ENCODE peak calls at places on chromosomes 16 and 17, in four cellular contexts. One of them, this sample, is unnamed.

GRCh38 chr16:49484454-49484853 is 110.8 kb downstream of the C16orf78 start:
- DNase-seq in AG04450: no peak
- DNase-seq in tibial nerve: peak
- DNase-seq in AG10803: no peak
- DNase-seq in this sample: peak

GRCh38 chr17:17947309-17947708 is 24.9 kb downstream of the TOM1L2 start:
- DNase-seq in AG04450: no peak
- DNase-seq in tibial nerve: no peak
- DNase-seq in AG10803: no peak
- DNase-seq in this sample: no peak

GRCh38 chr16:26149661-26150060 is 457.9 kb downstream of the HS3ST4 start:
- DNase-seq in AG04450: no peak
- DNase-seq in tibial nerve: no peak
- DNase-seq in AG10803: no peak
- DNase-seq in this sample: no peak

GRCh38 chr17:29091591-29092291 is 48.8 kb downstream of the PIPOX start:
- DNase-seq in AG04450: no peak
- DNase-seq in tibial nerve: no peak
- DNase-seq in AG10803: no peak
- DNase-seq in this sample: no peak

GRCh38 chr17:14910916-14911315 is 354.2 kb downstream of the PMP22 start:
- DNase-seq in AG04450: no peak
- DNase-seq in tibial nerve: no peak
- DNase-seq in AG10803: no peak
- DNase-seq in this sample: no peak

GRCh38 chr16:10971560-10971961 is 27.2 kb downstream of the CLEC16A start:
- DNase-seq in AG04450: peak
- DNase-seq in tibial nerve: peak
- DNase-seq in AG10803: peak
- DNase-seq in this sample: peak

GRCh38 chr17:1002771-1003555 is 6.0 kb downstream of the TIMM22 start:
- DNase-seq in AG04450: peak
- DNase-seq in tibial nerve: no peak
- DNase-seq in AG10803: peak
- DNase-seq in this sample: peak

GRCh38 chr16:24686678-24687077 is 42.8 kb upstream of the TNRC6A start:
- DNase-seq in AG04450: no peak
- DNase-seq in tibial nerve: no peak
- DNase-seq in AG10803: no peak
- DNase-seq in this sample: no peak

GRCh38 chr16:4693956-4694663 is 748 bp downstream of the NUDT16L1 start:
- DNase-seq in AG04450: peak
- DNase-seq in tibial nerve: no peak
- DNase-seq in AG10803: peak
- DNase-seq in this sample: peak

GRCh38 chr17:34235389-34236028 is 19.6 kb upstream of the CCL2 start:
- DNase-seq in AG04450: no peak
- DNase-seq in tibial nerve: peak
- DNase-seq in AG10803: no peak
- DNase-seq in this sample: no peak

GRCh38 chr17:10614536-10615155 is 42.5 kb downstream of the MYH3 start:
- DNase-seq in AG04450: peak
- DNase-seq in tibial nerve: no peak
- DNase-seq in AG10803: peak
- DNase-seq in this sample: peak

GRCh38 chr17:16444258-16444886 is 29.0 kb downstream of the TRPV2 start:
- DNase-seq in AG04450: no peak
- DNase-seq in tibial nerve: no peak
- DNase-seq in AG10803: no peak
- DNase-seq in this sample: no peak

GRCh38 chr17:16442141-16442540 is 26.8 kb downstream of the TRPV2 start:
- DNase-seq in AG04450: no peak
- DNase-seq in tibial nerve: no peak
- DNase-seq in AG10803: peak
- DNase-seq in this sample: peak

GRCh38 chr17:16440814-16441629 is 25.7 kb downstream of the TRPV2 start:
- DNase-seq in AG04450: no peak
- DNase-seq in tibial nerve: no peak
- DNase-seq in AG10803: peak
- DNase-seq in this sample: no peak

GRCh38 chr17:16443390-16444257 is 28.3 kb downstream of the TRPV2 start:
- DNase-seq in AG04450: no peak
- DNase-seq in tibial nerve: no peak
- DNase-seq in AG10803: no peak
- DNase-seq in this sample: no peak

DNA sequence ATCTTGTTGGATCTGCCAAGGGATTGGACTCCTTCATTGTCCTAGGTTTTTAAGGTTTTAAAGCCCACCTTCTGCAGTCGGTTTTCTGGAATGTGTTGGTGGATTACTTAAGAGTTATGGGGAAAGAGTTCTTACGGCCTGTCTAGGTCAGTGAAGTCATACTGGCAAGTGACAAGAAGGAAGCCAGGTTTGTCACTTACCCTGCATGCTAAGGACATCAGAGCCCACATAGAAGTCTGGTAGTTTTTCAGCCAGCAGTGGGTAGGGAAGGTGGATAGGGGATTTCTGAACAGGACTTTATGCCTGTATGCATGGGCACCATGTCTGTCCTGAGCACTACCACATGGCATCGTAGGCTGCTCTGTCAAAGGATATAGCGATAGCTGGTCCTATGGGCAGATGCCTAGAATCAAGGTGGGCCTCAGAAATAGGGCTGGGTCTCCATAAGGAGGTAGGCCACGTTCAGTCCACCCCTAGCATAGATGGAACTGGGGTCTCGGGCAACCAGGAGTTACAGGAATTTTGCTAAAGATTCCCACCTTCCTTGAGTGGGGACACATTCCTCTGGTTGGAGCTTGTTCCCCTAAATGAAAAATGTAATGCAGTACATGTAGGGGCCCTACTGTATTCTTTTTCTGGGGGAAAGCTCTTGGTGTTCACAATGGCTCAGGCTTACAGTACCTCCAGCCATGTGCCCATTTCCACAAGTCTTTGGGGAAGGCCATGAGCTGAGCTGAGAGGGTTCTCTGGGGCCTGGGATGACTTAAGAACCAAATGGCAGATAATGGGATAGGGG is 27.4 kb downstream of the TRPV2 start:
- DNase-seq in AG04450: no peak
- DNase-seq in tibial nerve: no peak
- DNase-seq in AG10803: peak
- DNase-seq in this sample: peak
- H3K4me3 ChIP-seq in AG04450: peak
- H3K4me3 ChIP-seq in tibial nerve: no peak
- H3K4me3 ChIP-seq in AG10803: no peak
- H3K4me3 ChIP-seq in this sample: peak

GRCh38 chr17:80124351-80124981 is 22.5 kb downstream of the EIF4A3 start:
- DNase-seq in AG04450: no peak
- DNase-seq in tibial nerve: no peak
- DNase-seq in AG10803: peak
- DNase-seq in this sample: peak
- TF ChIP-seq CTCF in AG04450: peak
- TF ChIP-seq CTCF in tibial nerve: no peak
- TF ChIP-seq CTCF in AG10803: peak
- TF ChIP-seq CTCF in this sample: peak

DNA sequence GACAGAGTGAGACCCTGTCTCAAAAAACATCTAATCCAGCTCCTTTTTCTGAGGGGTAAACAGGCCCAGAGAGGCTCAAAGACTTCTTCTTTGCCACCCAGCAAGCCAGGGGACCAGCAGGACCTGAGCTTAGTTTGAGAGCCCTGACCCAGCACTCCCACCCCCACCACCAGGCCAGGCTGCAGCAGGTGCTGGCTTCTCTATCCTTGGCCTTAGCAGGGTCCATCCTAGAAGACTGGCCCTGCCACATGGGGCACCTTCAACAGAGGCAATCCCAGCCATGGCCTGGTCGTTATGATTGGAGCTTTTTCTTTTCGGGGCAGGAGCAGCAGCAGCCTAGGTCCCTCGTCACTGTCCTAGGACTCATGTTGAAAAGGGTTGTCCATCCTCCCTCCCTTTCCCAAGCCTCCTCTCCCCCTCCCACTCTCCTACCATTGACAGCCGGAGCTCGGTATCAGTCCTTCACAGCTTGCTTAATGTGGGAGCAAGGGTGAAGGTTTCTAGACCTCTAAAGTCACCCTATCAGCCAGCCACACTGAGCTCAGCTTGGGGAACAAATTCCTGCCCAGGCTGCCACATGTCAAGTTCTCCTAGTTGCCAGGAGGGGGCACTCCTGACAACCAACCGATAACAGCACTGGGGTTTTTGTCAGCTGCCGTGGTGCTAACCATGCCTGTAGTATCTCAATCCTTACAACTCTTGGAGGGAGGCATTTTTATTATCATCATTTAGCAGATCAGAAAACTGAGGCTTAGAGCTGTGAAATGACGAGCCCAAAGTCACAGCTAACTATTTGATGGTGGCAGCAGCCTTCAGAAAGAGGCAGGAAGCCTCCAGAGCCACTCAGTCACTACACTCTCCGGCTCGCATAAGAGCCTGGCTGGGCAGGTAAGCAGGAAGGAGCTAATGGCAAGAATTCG is 11.2 kb downstream of the MRPL27 start:
- DNase-seq in AG04450: peak
- DNase-seq in tibial nerve: no peak
- DNase-seq in AG10803: peak
- DNase-seq in this sample: peak
- H3K4me3 ChIP-seq in AG04450: no peak
- H3K4me3 ChIP-seq in tibial nerve: no peak
- H3K4me3 ChIP-seq in AG10803: no peak
- H3K4me3 ChIP-seq in this sample: no peak

DNA sequence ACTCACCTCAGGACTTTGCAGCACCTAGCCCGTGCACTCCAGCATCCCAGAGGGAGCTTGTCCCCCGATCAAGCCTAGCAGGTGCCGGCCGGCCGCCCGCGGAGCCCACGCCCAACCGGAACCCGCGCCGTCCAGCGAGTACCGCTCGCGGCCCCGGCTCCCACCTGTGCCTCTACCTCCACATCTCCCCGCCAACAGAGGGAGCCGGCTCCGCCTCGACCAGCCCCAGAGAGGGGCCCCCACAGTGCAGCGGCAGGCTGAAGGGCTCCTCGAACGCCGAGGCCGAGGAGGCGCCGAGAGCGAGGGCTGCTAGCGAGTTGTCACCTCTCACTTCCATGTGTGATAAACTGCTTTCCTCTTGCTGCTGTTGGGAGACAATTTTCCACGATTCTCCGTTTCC is 41.1 kb upstream of the DHRS7B start:
- DNase-seq in AG04450: no peak
- DNase-seq in tibial nerve: no peak
- DNase-seq in AG10803: no peak
- DNase-seq in this sample: no peak
- TF ChIP-seq CTCF in AG04450: no peak
- TF ChIP-seq CTCF in tibial nerve: no peak
- TF ChIP-seq CTCF in AG10803: no peak
- TF ChIP-seq CTCF in this sample: no peak

DNA sequence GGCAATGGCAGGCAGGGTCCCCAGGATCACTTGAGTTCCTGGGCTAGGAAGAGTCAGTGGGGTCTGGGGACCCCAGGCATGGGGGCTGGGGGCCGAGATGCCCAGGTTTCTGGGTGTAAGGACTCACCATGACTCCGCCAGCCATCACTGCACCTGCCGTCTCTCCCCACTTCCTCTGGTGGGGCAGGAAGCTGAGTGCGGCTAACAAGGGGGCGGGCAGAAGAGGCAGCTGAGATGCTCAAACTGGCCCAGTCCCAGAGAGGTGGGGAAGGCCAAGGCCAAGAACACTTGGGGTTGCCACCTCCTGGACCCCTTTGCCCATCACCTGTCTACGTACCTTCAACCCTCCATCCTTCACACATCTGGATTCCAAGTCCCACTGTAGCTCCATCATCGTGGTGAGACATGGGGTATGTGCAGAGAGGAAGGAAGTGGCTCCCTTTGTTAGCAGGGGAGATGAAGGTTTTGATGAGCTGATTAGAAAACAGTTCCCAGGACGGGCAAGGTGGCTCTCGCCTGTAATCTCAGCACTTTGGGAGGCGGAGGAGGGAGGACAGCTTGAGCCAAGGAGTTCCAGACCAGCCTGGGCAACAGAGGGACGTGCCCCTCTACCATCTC is at the start of gene SEPTIN1:
- DNase-seq in AG04450: no peak
- DNase-seq in tibial nerve: no peak
- DNase-seq in AG10803: no peak
- DNase-seq in this sample: no peak
- H3K4me3 ChIP-seq in AG04450: no peak
- H3K4me3 ChIP-seq in tibial nerve: no peak
- H3K4me3 ChIP-seq in AG10803: no peak
- H3K4me3 ChIP-seq in this sample: no peak

DNA sequence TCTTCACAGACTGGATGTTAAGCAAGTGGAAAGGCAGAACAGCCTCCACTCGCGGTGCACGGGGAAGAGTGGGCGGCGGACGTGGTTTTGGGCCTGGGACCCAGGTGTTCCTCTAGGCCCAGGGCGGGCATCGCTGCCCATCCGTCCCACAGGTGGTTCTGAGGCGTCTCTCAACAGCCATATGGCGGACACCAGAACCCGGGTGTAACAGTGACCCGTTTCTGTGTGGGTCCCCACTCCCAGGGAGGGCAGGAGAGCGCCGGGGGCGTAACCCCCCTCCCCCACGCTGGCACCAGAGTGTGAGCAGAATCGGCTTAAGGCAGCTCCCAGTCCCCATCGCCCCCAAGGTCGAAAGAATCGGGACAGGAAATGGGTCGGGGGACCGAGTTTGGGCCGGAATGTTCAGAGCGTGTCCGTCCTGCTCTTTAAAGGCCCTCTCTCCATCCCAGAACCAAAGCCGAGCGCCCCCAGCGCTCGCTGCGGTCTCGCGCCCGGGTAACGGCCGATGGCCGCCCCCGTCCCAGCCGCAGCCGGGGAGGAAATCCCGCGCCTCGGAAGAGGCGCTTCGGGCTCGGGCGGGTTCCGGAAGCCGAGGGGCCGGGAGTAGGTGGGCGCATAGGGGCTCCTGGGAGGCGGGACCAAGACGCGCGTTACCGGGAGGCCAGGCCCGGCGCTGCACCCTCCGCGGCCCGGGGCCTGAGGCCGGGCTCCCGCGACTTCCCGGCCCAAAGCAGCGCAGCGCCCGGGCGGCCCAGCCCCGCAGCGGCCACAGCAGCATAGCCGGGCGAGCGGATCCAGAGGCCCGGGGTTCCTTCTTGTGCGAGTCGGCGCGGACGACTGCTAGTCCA is at the start of gene TK2:
- DNase-seq in AG04450: peak
- DNase-seq in tibial nerve: peak
- DNase-seq in AG10803: peak
- DNase-seq in this sample: peak
- TF ChIP-seq CTCF in AG04450: peak
- TF ChIP-seq CTCF in tibial nerve: no peak
- TF ChIP-seq CTCF in AG10803: peak
- TF ChIP-seq CTCF in this sample: peak

This sample was measured in choroid plexus epithelial cell.